ENCODE peak calls at places on chromosome 18, in six cellular contexts. One of them, this sample, is unnamed.

GRCh38 chr18:58499527-58499926 is 129.4 kb downstream of the ALPK2 start:
- DNase-seq in HCT116: no peak
- DNase-seq in SK-N-SH: no peak
- DNase-seq in H1: no peak
- DNase-seq in GM12878: no peak
- DNase-seq in K562: no peak
- DNase-seq in this sample: no peak

GRCh38 chr18:58222439-58223125 is 178.6 kb downstream of the NEDD4L start:
- DNase-seq in HCT116: no peak
- DNase-seq in SK-N-SH: no peak
- DNase-seq in H1: no peak
- DNase-seq in GM12878: no peak
- DNase-seq in K562: no peak
- DNase-seq in this sample: no peak

GRCh38 chr18:33711514-33711913 is 133.5 kb downstream of the ASXL3 start:
- DNase-seq in HCT116: no peak
- DNase-seq in SK-N-SH: peak
- DNase-seq in H1: no peak
- DNase-seq in GM12878: no peak
- DNase-seq in K562: no peak
- DNase-seq in this sample: no peak

GRCh38 chr18:3998698-3999333 is 456.3 kb downstream of the DLGAP1 start:
- DNase-seq in HCT116: peak
- DNase-seq in SK-N-SH: peak
- DNase-seq in H1: no peak
- DNase-seq in GM12878: no peak
- DNase-seq in K562: peak
- DNase-seq in this sample: no peak

GRCh38 chr18:65221736-65222135 is 529.1 kb upstream of the CDH7 start:
- DNase-seq in HCT116: no peak
- DNase-seq in SK-N-SH: no peak
- DNase-seq in H1: no peak
- DNase-seq in GM12878: no peak
- DNase-seq in K562: no peak
- DNase-seq in this sample: no peak

GRCh38 chr18:31857516-31858106 is 85.3 kb downstream of the TRAPPC8 start:
- DNase-seq in HCT116: no peak
- DNase-seq in SK-N-SH: no peak
- DNase-seq in H1: no peak
- DNase-seq in GM12878: no peak
- DNase-seq in K562: no peak
- DNase-seq in this sample: no peak

GRCh38 chr18:28189400-28190239 is 12.7 kb upstream of the CDH2 start:
- DNase-seq in HCT116: peak
- DNase-seq in SK-N-SH: peak
- DNase-seq in H1: no peak
- DNase-seq in GM12878: peak
- DNase-seq in K562: peak
- DNase-seq in this sample: peak

GRCh38 chr18:61993831-61994230 is 101.0 kb upstream of the RNF152 start:
- DNase-seq in HCT116: no peak
- DNase-seq in SK-N-SH: no peak
- DNase-seq in H1: no peak
- DNase-seq in GM12878: no peak
- DNase-seq in K562: no peak
- DNase-seq in this sample: no peak

GRCh38 chr18:69876490-69876889 is 71.2 kb downstream of the CD226 start:
- DNase-seq in HCT116: no peak
- DNase-seq in SK-N-SH: no peak
- DNase-seq in H1: no peak
- DNase-seq in GM12878: no peak
- DNase-seq in K562: no peak
- DNase-seq in this sample: no peak

GRCh38 chr18:5628512-5629255 is 84.9 kb upstream of the EPB41L3 start:
- DNase-seq in HCT116: no peak
- DNase-seq in SK-N-SH: peak
- DNase-seq in H1: no peak
- DNase-seq in GM12878: no peak
- DNase-seq in K562: no peak
- DNase-seq in this sample: no peak

GRCh38 chr18:32930695-32931301 is 158.0 kb upstream of the KLHL14 start:
- DNase-seq in HCT116: peak
- DNase-seq in SK-N-SH: peak
- DNase-seq in H1: no peak
- DNase-seq in GM12878: no peak
- DNase-seq in K562: peak
- DNase-seq in this sample: peak

GRCh38 chr18:56903686-56904085 is 243.2 kb upstream of the BOD1L2 start:
- DNase-seq in HCT116: no peak
- DNase-seq in SK-N-SH: no peak
- DNase-seq in H1: no peak
- DNase-seq in GM12878: no peak
- DNase-seq in K562: no peak
- DNase-seq in this sample: no peak

GRCh38 chr18:40935423-40935822 is 1019.6 kb upstream of the PIK3C3 start:
- DNase-seq in HCT116: no peak
- DNase-seq in SK-N-SH: no peak
- DNase-seq in H1: no peak
- DNase-seq in GM12878: peak
- DNase-seq in K562: peak
- DNase-seq in this sample: peak

GRCh38 chr18:45245036-45245638 is 370.1 kb upstream of the SLC14A2 start:
- DNase-seq in HCT116: no peak
- DNase-seq in SK-N-SH: peak
- DNase-seq in H1: no peak
- DNase-seq in GM12878: no peak
- DNase-seq in K562: no peak
- DNase-seq in this sample: no peak

GRCh38 chr18:33605250-33605649 is 27.2 kb downstream of the ASXL3 start:
- DNase-seq in HCT116: no peak
- DNase-seq in SK-N-SH: no peak
- DNase-seq in H1: no peak
- DNase-seq in GM12878: no peak
- DNase-seq in K562: no peak
- DNase-seq in this sample: no peak

GRCh38 chr18:45920367-45920766 is 46.8 kb downstream of the EPG5 start:
- DNase-seq in HCT116: no peak
- DNase-seq in SK-N-SH: peak
- DNase-seq in H1: no peak
- DNase-seq in GM12878: no peak
- DNase-seq in K562: no peak
- DNase-seq in this sample: peak

GRCh38 chr18:65788373-65788772 is 37.6 kb downstream of the CDH7 start:
- DNase-seq in HCT116: no peak
- DNase-seq in SK-N-SH: peak
- DNase-seq in H1: no peak
- DNase-seq in GM12878: no peak
- DNase-seq in K562: peak
- DNase-seq in this sample: peak

GRCh38 chr18:57864615-57865121 is 61.6 kb upstream of the ATP8B1 start:
- DNase-seq in HCT116: no peak
- DNase-seq in SK-N-SH: no peak
- DNase-seq in H1: no peak
- DNase-seq in GM12878: no peak
- DNase-seq in K562: no peak
- DNase-seq in this sample: no peak

GRCh38 chr18:58335223-58335622 is 291.2 kb downstream of the NEDD4L start:
- DNase-seq in HCT116: no peak
- DNase-seq in SK-N-SH: no peak
- DNase-seq in H1: no peak
- DNase-seq in GM12878: no peak
- DNase-seq in K562: no peak
- DNase-seq in this sample: no peak

DNA sequence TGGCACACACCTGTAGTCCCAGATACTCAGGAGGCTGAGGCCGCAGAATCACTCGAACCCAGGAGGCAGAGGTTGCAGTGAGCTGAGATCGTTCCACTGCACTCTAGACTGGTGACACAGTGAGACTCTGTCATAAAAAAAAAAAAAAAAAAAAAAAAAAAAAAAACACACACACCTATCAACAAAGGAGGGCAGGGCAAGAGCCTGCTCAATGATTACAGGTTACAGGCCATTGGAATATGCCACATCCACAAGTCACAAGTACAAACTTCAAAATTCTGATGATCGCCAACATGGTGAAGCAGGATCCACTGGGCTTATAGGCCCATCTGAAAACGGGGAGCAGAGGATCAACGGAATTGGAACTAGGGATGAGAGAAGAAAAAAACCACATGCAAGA is 6.3 kb downstream of the MYO5B start:
- DNase-seq in HCT116: no peak
- DNase-seq in SK-N-SH: no peak
- DNase-seq in H1: no peak
- DNase-seq in GM12878: no peak
- DNase-seq in K562: no peak
- DNase-seq in this sample: no peak
- TF ChIP-seq JUND in HCT116: no peak
- TF ChIP-seq JUND in SK-N-SH: no peak
- TF ChIP-seq JUND in H1: no peak
- TF ChIP-seq JUND in GM12878: no peak
- TF ChIP-seq JUND in K562: no peak
- TF ChIP-seq JUND in this sample: no peak

GRCh38 chr18:22542400-22542835 is 124.7 kb upstream of the CTAGE1 start:
- DNase-seq in HCT116: no peak
- DNase-seq in SK-N-SH: no peak
- DNase-seq in H1: no peak
- DNase-seq in GM12878: no peak
- DNase-seq in K562: no peak
- DNase-seq in this sample: no peak
- TF ChIP-seq JUND in HCT116: no peak
- TF ChIP-seq JUND in SK-N-SH: no peak
- TF ChIP-seq JUND in H1: no peak
- TF ChIP-seq JUND in GM12878: no peak
- TF ChIP-seq JUND in K562: no peak
- TF ChIP-seq JUND in this sample: no peak

GRCh38 chr18:22168360-22168921 is 948 bp upstream of the GATA6 start:
- DNase-seq in HCT116: no peak
- DNase-seq in SK-N-SH: peak
- DNase-seq in H1: no peak
- DNase-seq in GM12878: no peak
- DNase-seq in K562: peak
- DNase-seq in this sample: no peak

GRCh38 chr18:22171263-22171838 is 2.0 kb downstream of the GATA6 start:
- DNase-seq in HCT116: no peak
- DNase-seq in SK-N-SH: no peak
- DNase-seq in H1: no peak
- DNase-seq in GM12878: no peak
- DNase-seq in K562: no peak
- DNase-seq in this sample: no peak

GRCh38 chr18:22170421-22171262 is 1.3 kb downstream of the GATA6 start:
- DNase-seq in HCT116: no peak
- DNase-seq in SK-N-SH: peak
- DNase-seq in H1: no peak
- DNase-seq in GM12878: no peak
- DNase-seq in K562: no peak
- DNase-seq in this sample: peak

GRCh38 chr18:22169011-22169888 is at the start of gene GATA6:
- DNase-seq in HCT116: peak
- DNase-seq in SK-N-SH: peak
- DNase-seq in H1: peak
- DNase-seq in GM12878: no peak
- DNase-seq in K562: peak
- DNase-seq in this sample: peak

GRCh38 chr18:22169889-22170420 is 566 bp downstream of the GATA6 start:
- DNase-seq in HCT116: no peak
- DNase-seq in SK-N-SH: peak
- DNase-seq in H1: no peak
- DNase-seq in GM12878: no peak
- DNase-seq in K562: no peak
- DNase-seq in this sample: peak
- TF ChIP-seq JUND in HCT116: no peak
- TF ChIP-seq JUND in SK-N-SH: no peak
- TF ChIP-seq JUND in H1: no peak
- TF ChIP-seq JUND in GM12878: no peak
- TF ChIP-seq JUND in K562: no peak
- TF ChIP-seq JUND in this sample: no peak

DNA sequence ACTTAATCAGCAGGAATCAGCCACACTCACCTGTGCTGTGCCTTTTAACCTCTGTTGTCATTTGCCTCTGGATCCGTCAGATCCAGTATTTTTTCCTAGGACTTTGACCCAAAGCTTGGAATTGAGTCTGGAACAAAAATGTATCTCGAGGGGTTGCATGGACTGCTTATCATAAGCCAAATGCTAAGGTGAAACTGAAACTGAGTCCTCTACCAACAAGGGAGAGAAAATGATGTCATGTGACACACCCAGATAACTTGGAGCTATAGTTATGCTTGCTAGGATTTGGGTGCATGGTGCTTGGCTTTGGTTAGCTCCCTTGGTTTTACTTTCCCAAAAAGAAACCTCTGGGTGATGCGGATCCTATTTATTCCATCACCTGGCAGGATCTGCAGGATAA is 2158.6 kb upstream of the PIK3C3 start:
- DNase-seq in HCT116: no peak
- DNase-seq in SK-N-SH: no peak
- DNase-seq in H1: no peak
- DNase-seq in GM12878: no peak
- DNase-seq in K562: no peak
- DNase-seq in this sample: no peak
- TF ChIP-seq JUND in HCT116: no peak
- TF ChIP-seq JUND in SK-N-SH: no peak
- TF ChIP-seq JUND in H1: no peak
- TF ChIP-seq JUND in GM12878: no peak
- TF ChIP-seq JUND in K562: no peak
- TF ChIP-seq JUND in this sample: no peak

GRCh38 chr18:48959921-48960920 is 9.5 kb upstream of the SMAD7 start:
- DNase-seq in HCT116: no peak
- DNase-seq in SK-N-SH: no peak
- DNase-seq in H1: peak
- DNase-seq in GM12878: no peak
- DNase-seq in K562: no peak
- DNase-seq in this sample: no peak
- TF ChIP-seq JUND in HCT116: no peak
- TF ChIP-seq JUND in SK-N-SH: peak
- TF ChIP-seq JUND in H1: peak
- TF ChIP-seq JUND in GM12878: no peak
- TF ChIP-seq JUND in K562: peak
- TF ChIP-seq JUND in this sample: no peak

DNA sequence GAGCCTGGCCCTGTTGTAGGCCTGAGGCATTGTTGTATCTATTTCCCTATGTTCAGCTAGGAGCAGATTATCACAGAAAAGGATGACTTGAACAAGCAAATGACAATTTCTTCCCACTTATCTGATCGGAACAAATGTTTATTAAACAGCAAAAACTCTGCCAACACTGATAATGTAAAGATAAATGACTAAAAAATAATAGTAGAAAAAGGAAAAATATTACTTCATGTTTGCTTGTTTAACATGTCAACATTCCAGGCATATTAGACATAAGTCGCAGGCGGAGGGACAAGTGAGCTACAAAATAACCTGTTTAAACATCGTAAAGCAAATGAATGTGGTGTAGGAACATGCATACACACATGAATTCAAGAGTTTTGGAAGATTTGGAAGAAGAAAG is 257.9 kb downstream of the TMX3 start:
- DNase-seq in HCT116: no peak
- DNase-seq in SK-N-SH: no peak
- DNase-seq in H1: no peak
- DNase-seq in GM12878: no peak
- DNase-seq in K562: no peak
- DNase-seq in this sample: no peak
- TF ChIP-seq JUND in HCT116: no peak
- TF ChIP-seq JUND in SK-N-SH: no peak
- TF ChIP-seq JUND in H1: no peak
- TF ChIP-seq JUND in GM12878: no peak
- TF ChIP-seq JUND in K562: no peak
- TF ChIP-seq JUND in this sample: no peak

This sample was measured in T47D.